ENCODE peak calls at places on chromosomes 11 and 22, in nine cellular contexts. One of them, this sample, is unnamed.

GRCh38 chr22:30127749-30128166 is 47.5 kb downstream of the HORMAD2 start:
- DNase-seq in SJSA1: no peak
- DNase-seq in fibroblast of pulmonary artery: peak; percentile 63
- DNase-seq in GM12865: no peak
- DNase-seq in heart right ventricle: no peak
- DNase-seq in lung: no peak
- DNase-seq in adipocyte: peak; percentile 36
- DNase-seq in trophoblast cell: peak; percentile 64
- DNase-seq in IMR-90: peak; percentile 89
- DNase-seq in this sample: no peak

GRCh38 chr11:130388607-130389205 is 39.7 kb downstream of the ADAMTS8 start:
- DNase-seq in SJSA1: no peak
- DNase-seq in fibroblast of pulmonary artery: no peak
- DNase-seq in GM12865: peak; percentile 8
- DNase-seq in heart right ventricle: no peak
- DNase-seq in lung: no peak
- DNase-seq in adipocyte: no peak
- DNase-seq in trophoblast cell: no peak
- DNase-seq in IMR-90: peak; percentile 27
- DNase-seq in this sample: peak; percentile 84

GRCh38 chr11:27158763-27159679 is 118.4 kb downstream of the BBOX1 start:
- DNase-seq in SJSA1: peak; percentile 55
- DNase-seq in fibroblast of pulmonary artery: peak; percentile 89
- DNase-seq in GM12865: peak; percentile 60
- DNase-seq in heart right ventricle: no peak
- DNase-seq in lung: no peak
- DNase-seq in adipocyte: peak; percentile 93
- DNase-seq in trophoblast cell: peak; percentile 81
- DNase-seq in IMR-90: peak; percentile 81
- DNase-seq in this sample: peak; percentile 42

GRCh38 chr22:36830601-36831000 is 13.8 kb upstream of the PVALB start:
- DNase-seq in SJSA1: no peak
- DNase-seq in fibroblast of pulmonary artery: no peak
- DNase-seq in GM12865: no peak
- DNase-seq in heart right ventricle: no peak
- DNase-seq in lung: no peak
- DNase-seq in adipocyte: no peak
- DNase-seq in trophoblast cell: no peak
- DNase-seq in IMR-90: no peak
- DNase-seq in this sample: peak; percentile 94

GRCh38 chr11:117366183-117366582 is 38.5 kb downstream of the CEP164 start:
- DNase-seq in SJSA1: no peak
- DNase-seq in fibroblast of pulmonary artery: no peak
- DNase-seq in GM12865: no peak
- DNase-seq in heart right ventricle: no peak
- DNase-seq in lung: no peak
- DNase-seq in adipocyte: no peak
- DNase-seq in trophoblast cell: no peak
- DNase-seq in IMR-90: no peak
- DNase-seq in this sample: no peak

GRCh38 chr22:24101966-24102365 is 79.3 kb upstream of the SUSD2 start:
- DNase-seq in SJSA1: no peak
- DNase-seq in fibroblast of pulmonary artery: no peak
- DNase-seq in GM12865: no peak
- DNase-seq in heart right ventricle: peak; percentile 32
- DNase-seq in lung: no peak
- DNase-seq in adipocyte: no peak
- DNase-seq in trophoblast cell: peak; percentile 12
- DNase-seq in IMR-90: no peak
- DNase-seq in this sample: no peak

GRCh38 chr11:33622231-33622630 is 78.4 kb downstream of the C11orf91 start:
- DNase-seq in SJSA1: no peak
- DNase-seq in fibroblast of pulmonary artery: peak; percentile 57
- DNase-seq in GM12865: no peak
- DNase-seq in heart right ventricle: no peak
- DNase-seq in lung: no peak
- DNase-seq in adipocyte: no peak
- DNase-seq in trophoblast cell: no peak
- DNase-seq in IMR-90: peak; percentile 63
- DNase-seq in this sample: no peak

GRCh38 chr11:78251083-78251699 is 62.5 kb downstream of the USP35 start:
- DNase-seq in SJSA1: no peak
- DNase-seq in fibroblast of pulmonary artery: peak; percentile 83
- DNase-seq in GM12865: no peak
- DNase-seq in heart right ventricle: no peak
- DNase-seq in lung: no peak
- DNase-seq in adipocyte: peak; percentile 39
- DNase-seq in trophoblast cell: no peak
- DNase-seq in IMR-90: peak; percentile 46
- DNase-seq in this sample: no peak

GRCh38 chr11:122656631-122657101 is 1.1 kb downstream of the UBASH3B start:
- DNase-seq in SJSA1: no peak
- DNase-seq in fibroblast of pulmonary artery: peak; percentile 27
- DNase-seq in GM12865: peak; percentile 4
- DNase-seq in heart right ventricle: peak; percentile 29
- DNase-seq in lung: no peak
- DNase-seq in adipocyte: peak; percentile 63
- DNase-seq in trophoblast cell: peak; percentile 45
- DNase-seq in IMR-90: peak; percentile 56
- DNase-seq in this sample: no peak

GRCh38 chr11:124754710-124755109 is 2.7 kb upstream of the VSIG2 start:
- DNase-seq in SJSA1: no peak
- DNase-seq in fibroblast of pulmonary artery: no peak
- DNase-seq in GM12865: no peak
- DNase-seq in heart right ventricle: no peak
- DNase-seq in lung: no peak
- DNase-seq in adipocyte: no peak
- DNase-seq in trophoblast cell: no peak
- DNase-seq in IMR-90: no peak
- DNase-seq in this sample: no peak

GRCh38 chr11:77139201-77139600 is 11.2 kb downstream of the MYO7A start:
- DNase-seq in SJSA1: no peak
- DNase-seq in fibroblast of pulmonary artery: no peak
- DNase-seq in GM12865: no peak
- DNase-seq in heart right ventricle: no peak
- DNase-seq in lung: no peak
- DNase-seq in adipocyte: no peak
- DNase-seq in trophoblast cell: no peak
- DNase-seq in IMR-90: no peak
- DNase-seq in this sample: no peak

GRCh38 chr11:77137421-77137820 is 9.4 kb downstream of the MYO7A start:
- DNase-seq in SJSA1: no peak
- DNase-seq in fibroblast of pulmonary artery: no peak
- DNase-seq in GM12865: no peak
- DNase-seq in heart right ventricle: no peak
- DNase-seq in lung: no peak
- DNase-seq in adipocyte: no peak
- DNase-seq in trophoblast cell: no peak
- DNase-seq in IMR-90: no peak
- DNase-seq in this sample: no peak

GRCh38 chr11:77136784-77137420 is 8.9 kb downstream of the MYO7A start:
- DNase-seq in SJSA1: no peak
- DNase-seq in fibroblast of pulmonary artery: no peak
- DNase-seq in GM12865: no peak
- DNase-seq in heart right ventricle: no peak
- DNase-seq in lung: no peak
- DNase-seq in adipocyte: no peak
- DNase-seq in trophoblast cell: no peak
- DNase-seq in IMR-90: no peak
- DNase-seq in this sample: no peak

GRCh38 chr11:77136074-77136473 is 8.0 kb downstream of the MYO7A start:
- DNase-seq in SJSA1: no peak
- DNase-seq in fibroblast of pulmonary artery: peak; percentile 34
- DNase-seq in GM12865: no peak
- DNase-seq in heart right ventricle: no peak
- DNase-seq in lung: no peak
- DNase-seq in adipocyte: peak; percentile 61
- DNase-seq in trophoblast cell: no peak
- DNase-seq in IMR-90: peak; percentile 71
- DNase-seq in this sample: no peak

DNA sequence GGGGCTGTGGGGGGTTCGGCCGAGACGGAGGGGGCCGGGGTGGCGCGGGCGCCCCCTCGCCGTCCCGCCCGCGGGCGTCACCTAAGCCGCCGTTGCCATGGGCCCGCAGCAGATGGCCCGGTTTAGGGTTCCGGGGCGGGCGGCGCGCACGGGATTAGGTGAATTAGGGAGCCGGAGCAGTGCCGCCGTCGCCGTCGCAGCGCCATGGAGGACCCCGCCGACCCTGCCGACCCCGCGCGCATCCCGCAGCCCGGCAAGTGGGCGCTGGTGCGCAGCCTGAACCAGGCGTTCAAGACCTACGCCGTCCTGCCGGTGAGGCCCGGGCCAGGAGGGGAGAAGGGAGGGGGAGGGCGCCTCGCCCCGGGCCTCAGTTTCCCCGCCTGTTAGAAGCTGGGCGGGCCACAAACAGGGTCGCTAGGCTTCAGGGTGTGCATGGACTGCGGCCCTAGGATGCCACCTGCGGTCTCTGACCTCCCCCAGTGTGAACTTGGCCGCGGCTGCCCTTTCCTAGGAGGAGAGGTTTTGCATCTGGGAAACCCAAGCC is 10.1 kb downstream of the MYO7A start:
- DNase-seq in SJSA1: no peak
- DNase-seq in fibroblast of pulmonary artery: no peak
- DNase-seq in GM12865: no peak
- DNase-seq in heart right ventricle: no peak
- DNase-seq in lung: no peak
- DNase-seq in adipocyte: no peak
- DNase-seq in trophoblast cell: no peak
- DNase-seq in IMR-90: no peak
- DNase-seq in this sample: no peak
- H3K4me3 ChIP-seq in SJSA1: no peak overlapping the region
- H3K4me3 ChIP-seq in fibroblast of pulmonary artery: no peak overlapping the region
- H3K4me3 ChIP-seq in GM12865: no peak overlapping the region
- H3K4me3 ChIP-seq in heart right ventricle: no peak overlapping the region
- H3K4me3 ChIP-seq in lung: no peak overlapping the region
- H3K4me3 ChIP-seq in adipocyte: no peak overlapping the region
- H3K4me3 ChIP-seq in trophoblast cell: no peak overlapping the region
- H3K4me3 ChIP-seq in IMR-90: no peak overlapping the region
- H3K4me3 ChIP-seq in this sample: no peak overlapping the region

DNA sequence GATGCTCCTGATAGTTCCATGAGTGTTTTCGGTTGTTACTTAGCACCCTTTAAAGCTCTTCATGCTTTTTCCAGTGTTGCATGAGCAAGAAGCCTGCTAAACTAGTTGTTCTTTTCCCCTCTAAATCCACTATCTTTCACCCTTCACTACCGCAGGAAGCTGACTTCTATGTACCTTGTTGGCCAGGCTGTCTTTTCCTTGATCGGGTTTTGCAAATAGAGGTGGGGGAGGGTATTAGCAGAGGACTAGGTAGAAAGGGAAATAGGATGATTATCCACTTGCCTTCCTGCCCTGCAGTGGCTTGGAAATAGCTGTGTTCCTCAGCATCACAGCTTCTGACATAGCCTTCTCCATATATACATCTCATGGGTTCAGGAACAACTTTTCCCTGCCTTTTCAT is 23.9 kb downstream of the AASDHPPT start:
- DNase-seq in SJSA1: no peak
- DNase-seq in fibroblast of pulmonary artery: no peak
- DNase-seq in GM12865: no peak
- DNase-seq in heart right ventricle: no peak
- DNase-seq in lung: no peak
- DNase-seq in adipocyte: no peak
- DNase-seq in trophoblast cell: no peak
- DNase-seq in IMR-90: no peak
- DNase-seq in this sample: no peak
- H3K4me3 ChIP-seq in SJSA1: no peak overlapping the region
- H3K4me3 ChIP-seq in fibroblast of pulmonary artery: no peak overlapping the region
- H3K4me3 ChIP-seq in GM12865: no peak overlapping the region
- H3K4me3 ChIP-seq in heart right ventricle: no peak overlapping the region
- H3K4me3 ChIP-seq in lung: no peak overlapping the region
- H3K4me3 ChIP-seq in adipocyte: no peak overlapping the region
- H3K4me3 ChIP-seq in trophoblast cell: no peak overlapping the region
- H3K4me3 ChIP-seq in IMR-90: no peak overlapping the region
- H3K4me3 ChIP-seq in this sample: no peak overlapping the region

GRCh38 chr11:85627332-85627997 is at the start of gene DLG2:
- DNase-seq in SJSA1: no peak
- DNase-seq in fibroblast of pulmonary artery: peak; percentile 39
- DNase-seq in GM12865: peak; percentile 23
- DNase-seq in heart right ventricle: peak; percentile 17
- DNase-seq in lung: no peak
- DNase-seq in adipocyte: peak; percentile 66
- DNase-seq in trophoblast cell: peak; percentile 27
- DNase-seq in IMR-90: peak; percentile 44
- DNase-seq in this sample: no peak

GRCh38 chr11:85627998-85628770 is at the start of gene TMEM126B:
- DNase-seq in SJSA1: peak; percentile 91
- DNase-seq in fibroblast of pulmonary artery: peak; percentile 96
- DNase-seq in GM12865: peak; percentile 96
- DNase-seq in heart right ventricle: peak; percentile 97
- DNase-seq in lung: peak; percentile 98
- DNase-seq in adipocyte: peak; percentile 99
- DNase-seq in trophoblast cell: peak; percentile 99
- DNase-seq in IMR-90: peak; percentile 94
- DNase-seq in this sample: peak; percentile 91

GRCh38 chr11:85628771-85629341 is 463 bp downstream of the TMEM126B start:
- DNase-seq in SJSA1: no peak
- DNase-seq in fibroblast of pulmonary artery: no peak
- DNase-seq in GM12865: peak; percentile 12
- DNase-seq in heart right ventricle: no peak
- DNase-seq in lung: no peak
- DNase-seq in adipocyte: no peak
- DNase-seq in trophoblast cell: no peak
- DNase-seq in IMR-90: peak; percentile 8
- DNase-seq in this sample: no peak

GRCh38 chr11:85626496-85626895 is 648 bp downstream of the DLG2 start:
- DNase-seq in SJSA1: no peak
- DNase-seq in fibroblast of pulmonary artery: no peak
- DNase-seq in GM12865: no peak
- DNase-seq in heart right ventricle: no peak
- DNase-seq in lung: peak; percentile 58
- DNase-seq in adipocyte: peak; percentile 17
- DNase-seq in trophoblast cell: no peak
- DNase-seq in IMR-90: no peak
- DNase-seq in this sample: no peak
- H3K4me3 ChIP-seq in SJSA1: no peak overlapping the region
- H3K4me3 ChIP-seq in fibroblast of pulmonary artery: peak overlapping the region; percentile 95
- H3K4me3 ChIP-seq in GM12865: no peak overlapping the region
- H3K4me3 ChIP-seq in heart right ventricle: peak overlapping the region; percentile 78
- H3K4me3 ChIP-seq in lung: no peak overlapping the region
- H3K4me3 ChIP-seq in adipocyte: peak overlapping the region; percentile 97
- H3K4me3 ChIP-seq in trophoblast cell: no peak overlapping the region
- H3K4me3 ChIP-seq in IMR-90: no peak overlapping the region
- H3K4me3 ChIP-seq in this sample: no peak overlapping the region

DNA sequence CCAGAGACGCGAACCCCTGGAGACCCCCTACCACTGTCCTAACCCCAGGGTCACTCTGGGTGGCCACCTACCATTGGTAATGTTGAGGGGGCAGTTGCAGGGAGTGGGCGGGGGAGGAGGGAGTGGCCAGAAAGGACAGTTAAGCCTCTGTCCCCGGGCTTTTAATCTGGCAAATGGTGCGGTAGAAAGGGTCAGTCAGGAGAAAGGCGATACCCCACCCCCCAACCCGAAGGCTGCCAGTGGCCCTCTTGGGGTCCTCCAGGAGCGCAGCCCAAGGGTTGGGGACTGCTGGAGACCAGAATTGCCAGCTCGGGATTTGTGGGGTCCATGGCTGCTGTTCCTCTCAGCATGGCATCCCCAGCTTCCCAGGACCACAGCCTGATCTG is 742 bp downstream of the P2RY2 start:
- DNase-seq in SJSA1: no peak
- DNase-seq in fibroblast of pulmonary artery: no peak
- DNase-seq in GM12865: no peak
- DNase-seq in heart right ventricle: no peak
- DNase-seq in lung: no peak
- DNase-seq in adipocyte: no peak
- DNase-seq in trophoblast cell: no peak
- DNase-seq in IMR-90: no peak
- DNase-seq in this sample: no peak
- H3K4me3 ChIP-seq in SJSA1: no peak overlapping the region
- H3K4me3 ChIP-seq in fibroblast of pulmonary artery: peak overlapping the region; percentile 42
- H3K4me3 ChIP-seq in GM12865: no peak overlapping the region
- H3K4me3 ChIP-seq in heart right ventricle: peak overlapping the region; percentile 47
- H3K4me3 ChIP-seq in lung: peak overlapping the region; percentile 38
- H3K4me3 ChIP-seq in adipocyte: no peak overlapping the region
- H3K4me3 ChIP-seq in trophoblast cell: peak overlapping the region; percentile 70
- H3K4me3 ChIP-seq in IMR-90: no peak overlapping the region
- H3K4me3 ChIP-seq in this sample: no peak overlapping the region

This sample was measured in Jurkat, Clone E6-1.